ENCODE peak calls at places on chromosome 2, in seven cellular contexts. I is WERI-Rb-1; F is adrenal gland; R is astrocyte; P is ascending aorta; Y is naive thymus-derived CD4-positive, alpha-beta T cell; Z is upper lobe of right lung. U is an unnamed sample. For H3K36me3, the result is how much of the 10 kb centered on the place peaks cover.

GRCh38 chr2:72982219-72982618 is 64.9 kb downstream of the EMX1 start:
- DNase-seq in I (no peak), F (no peak), R (no peak), P (no peak), Y (no peak), Z (no peak), U (no peak)

GRCh38 chr2:201403904-201404303 is 46.8 kb upstream of the FLACC1 start:
- DNase-seq in I (no peak), F (no peak), R (peak), P (no peak), Y (no peak), Z (no peak), U (no peak)

GRCh38 chr2:113818382-113818951 is 62.0 kb upstream of the SLC35F5 start:
- DNase-seq in I (peak), F (peak), R (peak), P (no peak), Y (no peak), Z (no peak), U (peak)

GRCh38 chr2:118269408-118270051 is 181.3 kb downstream of the INSIG2 start:
- DNase-seq in I (no peak), F (no peak), R (no peak), P (no peak), Y (no peak), Z (peak), U (peak)

GRCh38 chr2:152443771-152444170 is 108.8 kb downstream of the FMNL2 start:
- DNase-seq in I (no peak), F (no peak), R (peak), P (no peak), Y (no peak), Z (no peak), U (no peak)

GRCh38 chr2:136141510-136142154 is 23.7 kb upstream of the CXCR4 start:
- DNase-seq in I (peak), F (no peak), R (no peak), P (no peak), Y (no peak), Z (no peak), U (no peak)

GRCh38 chr2:157938556-157938955 is 62.4 kb upstream of the ACVR1 start:
- DNase-seq in I (no peak), F (no peak), R (peak), P (no peak), Y (no peak), Z (no peak), U (no peak)

GRCh38 chr2:178012639-178013038 is 59.9 kb downstream of the PDE11A start:
- DNase-seq in I (no peak), F (no peak), R (no peak), P (no peak), Y (no peak), Z (no peak), U (no peak)

GRCh38 chr2:211598238-211598637 is 940.4 kb downstream of the ERBB4 start:
- DNase-seq in I (no peak), F (no peak), R (peak), P (no peak), Y (no peak), Z (no peak), U (no peak)

GRCh38 chr2:205703471-205703870 is 21.2 kb downstream of the NRP2 start:
- DNase-seq in I (no peak), F (no peak), R (no peak), P (no peak), Y (no peak), Z (no peak), U (no peak)

GRCh38 chr2:136863874-136864273 is 98.5 kb downstream of the THSD7B start:
- DNase-seq in I (no peak), F (no peak), R (no peak), P (no peak), Y (no peak), Z (no peak), U (no peak)

GRCh38 chr2:190973262-190973661 is 40.7 kb downstream of the STAT1 start:
- DNase-seq in I (no peak), F (no peak), R (no peak), P (no peak), Y (no peak), Z (no peak), U (no peak)

GRCh38 chr2:28600176-28600575 is 104.3 kb downstream of the PLB1 start:
- DNase-seq in I (no peak), F (no peak), R (no peak), P (no peak), Y (no peak), Z (no peak), U (no peak)

GRCh38 chr2:109368798-109369197 is 239.8 kb downstream of the SH3RF3 start:
- DNase-seq in I (no peak), F (no peak), R (no peak), P (no peak), Y (no peak), Z (peak), U (peak)

GRCh38 chr2:32832821-32833220 is 113.9 kb upstream of the LTBP1 start:
- DNase-seq in I (no peak), F (no peak), R (peak), P (no peak), Y (no peak), Z (no peak), U (no peak)
- H3K36me3 ChIP-seq in I (under half), F (under half), R (under half), P (under half), Y (under half), Z (under half), U (under half)

DNA sequence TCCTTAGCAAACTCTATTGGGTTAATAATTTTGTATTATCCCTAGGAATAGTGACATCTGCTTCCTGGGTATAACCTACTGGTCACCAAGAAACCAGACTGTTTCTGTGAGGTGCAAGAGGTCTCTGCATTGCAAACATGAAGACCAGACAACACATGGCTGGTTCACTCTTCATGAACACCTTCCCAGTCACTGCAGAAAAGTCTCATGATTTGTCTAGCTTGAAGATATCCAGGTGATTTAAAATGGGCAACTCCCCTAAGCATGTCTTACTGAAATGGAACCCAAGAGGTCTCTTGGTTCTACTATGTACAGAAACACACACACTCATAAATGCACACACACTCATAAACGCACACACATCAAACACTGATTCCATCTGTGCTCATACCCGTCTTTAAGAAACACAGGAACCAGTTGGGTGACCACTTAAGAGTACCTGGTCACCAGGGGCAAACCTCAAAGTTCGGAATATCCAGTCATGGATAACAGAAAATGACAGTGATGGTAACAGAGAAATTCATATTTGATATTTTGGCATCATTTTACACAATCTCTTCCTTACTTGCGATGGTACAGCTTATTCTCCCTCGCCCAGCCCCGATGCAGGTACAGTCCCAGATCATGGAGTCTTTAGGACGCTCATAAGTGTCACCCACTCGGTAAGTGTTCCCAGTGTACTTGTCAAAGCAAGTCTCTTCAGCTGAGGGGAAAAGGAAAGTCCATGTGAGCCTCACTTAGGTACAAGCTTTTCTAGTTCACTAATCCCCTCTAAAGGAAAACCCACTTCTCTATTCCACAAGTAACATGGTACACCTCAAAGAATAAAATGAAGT is 2.9 kb downstream of the FN1 start:
- DNase-seq in I (no peak), F (no peak), R (no peak), P (no peak), Y (no peak), Z (no peak), U (no peak)
- H3K36me3 ChIP-seq in I (under half), F (under half), R (half or more), P (under half), Y (under half), Z (under half), U (under half)

DNA sequence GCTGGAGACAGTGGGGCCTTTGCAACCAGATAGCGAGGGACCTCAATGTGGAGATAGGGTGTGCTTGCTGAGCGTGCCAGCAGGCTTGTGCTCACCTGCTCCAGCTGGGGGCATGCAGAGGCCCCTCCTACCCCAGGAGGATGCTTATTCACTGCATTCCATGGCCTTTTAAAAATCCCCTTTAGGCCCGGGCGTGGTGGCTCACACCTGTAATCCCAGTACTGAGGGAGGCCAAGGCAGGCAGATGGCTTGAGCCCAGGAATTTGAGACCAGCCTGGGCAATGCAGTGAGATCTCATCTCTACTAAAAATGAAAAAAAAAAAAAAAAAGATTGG is 54.5 kb downstream of the ODC1 start:
- DNase-seq in I (no peak), F (no peak), R (no peak), P (no peak), Y (no peak), Z (no peak), U (no peak)
- H3K36me3 ChIP-seq in I (under half), F (under half), R (under half), P (under half), Y (under half), Z (under half), U (under half)

GRCh38 chr2:86069783-86070339 is 35.8 kb downstream of the POLR1A start:
- DNase-seq in I (no peak), F (no peak), R (no peak), P (no peak), Y (no peak), Z (no peak), U (no peak)

GRCh38 chr2:86068098-86069047 is 37.3 kb downstream of the POLR1A start:
- DNase-seq in I (no peak), F (peak), R (peak), P (no peak), Y (peak), Z (no peak), U (no peak)

GRCh38 chr2:86066915-86067314 is 38.8 kb downstream of the POLR1A start:
- DNase-seq in I (no peak), F (no peak), R (no peak), P (no peak), Y (no peak), Z (no peak), U (no peak)

GRCh38 chr2:86070868-86071267 is 34.8 kb downstream of the POLR1A start:
- DNase-seq in I (no peak), F (no peak), R (no peak), P (no peak), Y (no peak), Z (no peak), U (no peak)

DNA sequence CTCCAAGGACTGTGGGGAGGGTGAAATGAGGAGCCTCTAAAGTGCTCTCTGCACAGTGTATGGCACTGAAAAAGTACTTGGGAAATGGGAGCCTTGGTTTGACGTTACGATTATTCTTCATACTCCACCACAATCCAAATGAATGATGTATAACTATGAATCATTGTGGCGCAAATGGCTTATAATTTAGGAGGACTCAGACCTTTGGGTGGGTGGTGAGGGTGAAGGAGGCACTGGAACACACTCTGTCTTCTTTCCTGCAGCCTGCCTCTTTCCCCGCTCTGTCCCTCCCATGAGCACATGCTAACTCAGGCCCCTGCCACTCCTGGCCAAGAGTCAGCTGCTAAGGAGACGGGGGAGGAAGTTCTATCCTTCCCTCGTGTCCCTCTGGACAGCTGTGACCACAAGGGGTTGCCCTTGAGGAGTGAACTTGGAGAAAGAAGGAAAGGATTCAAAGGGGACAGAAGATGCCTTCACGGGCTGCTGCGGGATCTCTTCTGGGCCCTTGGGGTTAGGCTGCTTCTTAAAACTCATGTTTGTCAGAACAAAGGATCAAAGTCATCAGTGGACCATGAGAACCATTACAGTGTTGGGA is 36.5 kb downstream of the POLR1A start:
- DNase-seq in I (no peak), F (no peak), R (peak), P (no peak), Y (no peak), Z (no peak), U (no peak)
- H3K36me3 ChIP-seq in I (half or more), F (under half), R (under half), P (under half), Y (under half), Z (under half), U (under half)

U was measured in H7.